ENCODE peak calls at places on chromosomes 3 and 15, in five cellular contexts. One of them, this sample, is unnamed.

GRCh38 chr15:71753346-71753745 is 57.0 kb upstream of the NR2E3 start:
- DNase-seq in Peyer's patch: no peak
- DNase-seq in HL-60: no peak
- DNase-seq in CD4-positive, alpha-beta T cell: no peak
- DNase-seq in tibial artery: no peak
- DNase-seq in this sample: no peak

GRCh38 chr3:50587373-50587772 is 18.1 kb downstream of the HEMK1 start:
- DNase-seq in Peyer's patch: no peak
- DNase-seq in HL-60: no peak
- DNase-seq in CD4-positive, alpha-beta T cell: no peak
- DNase-seq in tibial artery: no peak
- DNase-seq in this sample: no peak

GRCh38 chr3:62569609-62570008 is 196.3 kb upstream of the FEZF2 start:
- DNase-seq in Peyer's patch: no peak
- DNase-seq in HL-60: no peak
- DNase-seq in CD4-positive, alpha-beta T cell: no peak
- DNase-seq in tibial artery: no peak
- DNase-seq in this sample: no peak

GRCh38 chr3:15267502-15267901 is 61.5 kb downstream of the CAPN7 start:
- DNase-seq in Peyer's patch: no peak
- DNase-seq in HL-60: no peak
- DNase-seq in CD4-positive, alpha-beta T cell: no peak
- DNase-seq in tibial artery: no peak
- DNase-seq in this sample: no peak

GRCh38 chr15:91186892-91187644 is 87.0 kb downstream of the SV2B start:
- DNase-seq in Peyer's patch: no peak
- DNase-seq in HL-60: no peak
- DNase-seq in CD4-positive, alpha-beta T cell: no peak
- DNase-seq in tibial artery: no peak
- DNase-seq in this sample: no peak

GRCh38 chr3:11549580-11550140 is 94.1 kb downstream of the VGLL4 start:
- DNase-seq in Peyer's patch: no peak
- DNase-seq in HL-60: no peak
- DNase-seq in CD4-positive, alpha-beta T cell: no peak
- DNase-seq in tibial artery: no peak
- DNase-seq in this sample: no peak

GRCh38 chr3:37197810-37198371 is 23.5 kb upstream of the LRRFIP2 start:
- DNase-seq in Peyer's patch: no peak
- DNase-seq in HL-60: no peak
- DNase-seq in CD4-positive, alpha-beta T cell: no peak
- DNase-seq in tibial artery: no peak
- DNase-seq in this sample: no peak

GRCh38 chr15:59594493-59594942 is 17.1 kb upstream of the GCNT3 start:
- DNase-seq in Peyer's patch: no peak
- DNase-seq in HL-60: peak; percentile 3
- DNase-seq in CD4-positive, alpha-beta T cell: no peak
- DNase-seq in tibial artery: no peak
- DNase-seq in this sample: no peak

GRCh38 chr3:183591881-183592521 is 36.5 kb upstream of the KLHL6 start:
- DNase-seq in Peyer's patch: no peak
- DNase-seq in HL-60: peak; percentile 15
- DNase-seq in CD4-positive, alpha-beta T cell: no peak
- DNase-seq in tibial artery: no peak
- DNase-seq in this sample: no peak

GRCh38 chr3:150349314-150350097 is 58.6 kb upstream of the TSC22D2 start:
- DNase-seq in Peyer's patch: no peak
- DNase-seq in HL-60: no peak
- DNase-seq in CD4-positive, alpha-beta T cell: no peak
- DNase-seq in tibial artery: peak; percentile 78
- DNase-seq in this sample: no peak

GRCh38 chr3:10933958-10934481 is 58.5 kb upstream of the SLC6A1 start:
- DNase-seq in Peyer's patch: peak; percentile 28
- DNase-seq in HL-60: no peak
- DNase-seq in CD4-positive, alpha-beta T cell: no peak
- DNase-seq in tibial artery: peak; percentile 57
- DNase-seq in this sample: no peak

GRCh38 chr3:54278960-54279359 is 156.6 kb downstream of the CACNA2D3 start:
- DNase-seq in Peyer's patch: no peak
- DNase-seq in HL-60: no peak
- DNase-seq in CD4-positive, alpha-beta T cell: no peak
- DNase-seq in tibial artery: no peak
- DNase-seq in this sample: no peak

GRCh38 chr3:15287565-15288330 is 44.6 kb downstream of the SH3BP5 start:
- DNase-seq in Peyer's patch: no peak
- DNase-seq in HL-60: peak; percentile 82
- DNase-seq in CD4-positive, alpha-beta T cell: no peak
- DNase-seq in tibial artery: peak; percentile 90
- DNase-seq in this sample: no peak

GRCh38 chr3:29420106-29420505 is 139.2 kb downstream of the RBMS3 start:
- DNase-seq in Peyer's patch: no peak
- DNase-seq in HL-60: no peak
- DNase-seq in CD4-positive, alpha-beta T cell: no peak
- DNase-seq in tibial artery: no peak
- DNase-seq in this sample: no peak

GRCh38 chr15:66802087-66803001 is 100.3 kb downstream of the SMAD6 start:
- DNase-seq in Peyer's patch: no peak
- DNase-seq in HL-60: no peak
- DNase-seq in CD4-positive, alpha-beta T cell: no peak
- DNase-seq in tibial artery: peak; percentile 63
- DNase-seq in this sample: no peak

GRCh38 chr3:9068044-9068443 is 104.8 kb upstream of the RAD18 start:
- DNase-seq in Peyer's patch: no peak
- DNase-seq in HL-60: no peak
- DNase-seq in CD4-positive, alpha-beta T cell: no peak
- DNase-seq in tibial artery: no peak
- DNase-seq in this sample: no peak

GRCh38 chr3:49609314-49609713 is 55.0 kb downstream of the BSN start:
- DNase-seq in Peyer's patch: no peak
- DNase-seq in HL-60: no peak
- DNase-seq in CD4-positive, alpha-beta T cell: no peak
- DNase-seq in tibial artery: peak; percentile 17
- DNase-seq in this sample: no peak

GRCh38 chr3:9732753-9733115 is 1.2 kb downstream of the BRPF1 start:
- DNase-seq in Peyer's patch: no peak
- DNase-seq in HL-60: no peak
- DNase-seq in CD4-positive, alpha-beta T cell: no peak
- DNase-seq in tibial artery: no peak
- DNase-seq in this sample: no peak

GRCh38 chr3:5022966-5023776 is 43.9 kb downstream of the BHLHE40 start:
- DNase-seq in Peyer's patch: no peak
- DNase-seq in HL-60: no peak
- DNase-seq in CD4-positive, alpha-beta T cell: no peak
- DNase-seq in tibial artery: no peak
- DNase-seq in this sample: no peak

GRCh38 chr15:36432162-36432561 is 147.3 kb upstream of the CDIN1 start:
- DNase-seq in Peyer's patch: no peak
- DNase-seq in HL-60: no peak
- DNase-seq in CD4-positive, alpha-beta T cell: no peak
- DNase-seq in tibial artery: no peak
- DNase-seq in this sample: no peak

GRCh38 chr3:108546249-108546648 is 35.9 kb upstream of the MYH15 start:
- DNase-seq in Peyer's patch: no peak
- DNase-seq in HL-60: no peak
- DNase-seq in CD4-positive, alpha-beta T cell: no peak
- DNase-seq in tibial artery: no peak
- DNase-seq in this sample: no peak

GRCh38 chr15:94265009-94265408 is 33.6 kb downstream of the MCTP2 start:
- DNase-seq in Peyer's patch: no peak
- DNase-seq in HL-60: no peak
- DNase-seq in CD4-positive, alpha-beta T cell: no peak
- DNase-seq in tibial artery: no peak
- DNase-seq in this sample: no peak

GRCh38 chr15:44654858-44655257 is 8.6 kb downstream of the SPG11 start:
- DNase-seq in Peyer's patch: no peak
- DNase-seq in HL-60: peak; percentile 31
- DNase-seq in CD4-positive, alpha-beta T cell: no peak
- DNase-seq in tibial artery: no peak
- DNase-seq in this sample: no peak

DNA sequence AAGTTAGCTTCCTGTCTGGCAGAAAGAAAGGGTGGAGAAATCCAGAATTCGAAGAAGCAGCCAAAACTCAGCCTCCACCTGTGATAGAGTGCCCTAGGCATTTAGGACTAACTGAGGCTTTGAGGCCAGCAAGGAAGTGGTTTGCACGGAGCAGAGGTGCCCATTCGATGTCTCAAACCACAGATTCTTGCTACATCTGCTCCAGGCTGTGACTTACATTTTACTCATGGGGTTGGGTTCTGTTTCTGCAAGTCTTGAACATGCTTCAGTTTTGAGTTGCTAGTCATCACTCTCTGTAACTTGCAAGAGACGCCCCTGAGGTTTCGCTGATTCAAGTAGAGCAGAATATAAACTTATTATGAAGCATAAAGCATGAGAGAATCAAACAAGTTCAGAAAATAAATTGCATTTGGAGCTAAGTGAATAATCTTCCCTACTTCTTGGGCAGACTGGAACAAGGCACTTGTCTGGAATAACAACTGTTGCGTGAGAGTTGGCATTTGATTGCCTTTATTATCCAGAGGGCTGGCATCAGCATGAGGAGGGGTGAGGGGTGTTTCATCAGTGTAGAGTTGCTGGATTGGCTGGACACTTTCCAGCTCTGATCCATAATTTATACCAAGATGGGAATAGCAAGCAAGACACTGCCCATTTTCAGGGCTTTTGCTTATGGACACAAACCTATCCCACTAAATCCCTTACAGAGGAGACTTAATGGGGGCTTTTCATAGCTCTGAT is 256.5 kb downstream of the AGBL1 start:
- DNase-seq in Peyer's patch: no peak
- DNase-seq in HL-60: no peak
- DNase-seq in CD4-positive, alpha-beta T cell: no peak
- DNase-seq in tibial artery: no peak
- DNase-seq in this sample: no peak
- TF ChIP-seq CTCF in Peyer's patch: no peak
- TF ChIP-seq CTCF in HL-60: no peak
- TF ChIP-seq CTCF in CD4-positive, alpha-beta T cell: no peak
- TF ChIP-seq CTCF in tibial artery: no peak
- TF ChIP-seq CTCF in this sample: no peak

GRCh38 chr3:140911822-140912221 is 29.8 kb upstream of the SLC25A36 start:
- DNase-seq in Peyer's patch: no peak
- DNase-seq in HL-60: no peak
- DNase-seq in CD4-positive, alpha-beta T cell: no peak
- DNase-seq in tibial artery: no peak
- DNase-seq in this sample: no peak
- TF ChIP-seq CTCF in Peyer's patch: no peak
- TF ChIP-seq CTCF in HL-60: no peak
- TF ChIP-seq CTCF in CD4-positive, alpha-beta T cell: no peak
- TF ChIP-seq CTCF in tibial artery: no peak
- TF ChIP-seq CTCF in this sample: no peak

GRCh38 chr3:103437850-103438249 is 1003.0 kb downstream of the ZPLD1 start:
- DNase-seq in Peyer's patch: no peak
- DNase-seq in HL-60: no peak
- DNase-seq in CD4-positive, alpha-beta T cell: no peak
- DNase-seq in tibial artery: no peak
- DNase-seq in this sample: no peak

DNA sequence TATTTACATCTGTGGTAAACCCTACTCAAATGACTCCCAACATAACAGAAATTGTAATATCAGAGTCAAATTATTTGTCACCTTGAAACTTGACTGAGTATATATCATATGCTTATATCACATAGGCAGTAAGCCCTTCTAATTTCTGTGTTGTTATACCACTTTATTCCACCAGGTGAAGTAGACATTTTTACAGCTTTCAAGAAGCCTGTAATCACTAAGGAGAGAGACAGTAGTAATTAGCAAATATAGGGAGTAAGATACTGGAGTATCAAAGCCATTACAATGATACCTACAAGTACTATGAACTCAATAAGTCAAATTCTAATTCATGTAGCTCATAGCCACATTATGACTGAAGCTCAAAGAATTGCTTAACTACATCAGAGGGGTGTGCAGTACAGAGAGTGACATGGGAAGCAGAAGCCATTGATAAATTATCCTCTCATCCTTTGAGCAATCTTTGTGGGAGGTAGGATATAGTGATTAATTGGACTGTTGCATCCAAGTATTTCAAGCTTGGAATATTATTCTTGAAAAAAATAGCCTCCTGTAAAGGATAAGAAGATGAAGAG is 1005.8 kb downstream of the ZPLD1 start:
- DNase-seq in Peyer's patch: no peak
- DNase-seq in HL-60: no peak
- DNase-seq in CD4-positive, alpha-beta T cell: no peak
- DNase-seq in tibial artery: no peak
- DNase-seq in this sample: no peak
- TF ChIP-seq CTCF in Peyer's patch: peak; percentile 32
- TF ChIP-seq CTCF in HL-60: no peak
- TF ChIP-seq CTCF in CD4-positive, alpha-beta T cell: no peak
- TF ChIP-seq CTCF in tibial artery: no peak
- TF ChIP-seq CTCF in this sample: no peak

GRCh38 chr3:71025516-71025915 is 558.0 kb downstream of the FOXP1 start:
- DNase-seq in Peyer's patch: no peak
- DNase-seq in HL-60: no peak
- DNase-seq in CD4-positive, alpha-beta T cell: no peak
- DNase-seq in tibial artery: no peak
- DNase-seq in this sample: no peak

GRCh38 chr3:71026634-71027578 is 556.6 kb downstream of the FOXP1 start:
- DNase-seq in Peyer's patch: no peak
- DNase-seq in HL-60: peak; percentile 26
- DNase-seq in CD4-positive, alpha-beta T cell: no peak
- DNase-seq in tibial artery: no peak
- DNase-seq in this sample: no peak

GRCh38 chr3:71018794-71019193 is 564.7 kb downstream of the FOXP1 start:
- DNase-seq in Peyer's patch: no peak
- DNase-seq in HL-60: no peak
- DNase-seq in CD4-positive, alpha-beta T cell: no peak
- DNase-seq in tibial artery: no peak
- DNase-seq in this sample: no peak

GRCh38 chr3:71025010-71025409 is 558.5 kb downstream of the FOXP1 start:
- DNase-seq in Peyer's patch: no peak
- DNase-seq in HL-60: no peak
- DNase-seq in CD4-positive, alpha-beta T cell: no peak
- DNase-seq in tibial artery: no peak
- DNase-seq in this sample: no peak

DNA sequence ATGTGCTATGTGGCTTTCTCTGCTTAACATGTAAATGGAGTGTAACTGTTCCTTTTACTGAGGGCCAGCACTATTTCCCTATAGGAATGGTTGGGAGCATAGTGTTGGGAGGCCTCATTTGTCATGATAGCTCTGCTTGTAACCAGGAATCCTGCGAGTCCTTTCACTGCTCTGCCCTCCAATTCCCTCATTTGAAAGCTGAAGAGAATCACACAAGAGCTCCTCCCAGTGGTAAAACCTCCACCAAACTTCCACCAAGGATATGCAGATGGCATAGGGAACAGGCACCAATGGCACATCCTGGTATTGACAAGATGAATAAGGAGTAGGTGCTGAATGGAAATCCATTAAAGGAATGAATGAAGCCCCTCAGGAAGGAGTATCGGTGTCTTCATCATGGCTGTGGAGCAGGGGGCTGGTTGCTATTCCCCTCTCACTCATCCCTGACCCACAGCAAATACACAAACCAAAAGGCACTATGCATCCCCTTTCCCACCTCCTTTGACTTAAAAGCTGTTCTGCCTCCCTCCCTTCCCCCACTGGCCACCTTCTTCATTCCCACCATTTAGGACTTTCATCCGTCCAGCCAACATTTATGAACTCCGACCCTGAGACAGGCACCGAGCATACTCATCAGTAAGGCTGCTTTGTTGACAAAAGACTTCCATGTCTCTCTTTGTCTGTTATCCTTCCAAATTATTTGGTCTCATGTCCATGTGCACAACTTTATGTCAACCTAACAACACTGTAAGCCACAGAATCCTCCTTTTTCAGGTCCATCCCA is 560.8 kb downstream of the FOXP1 start:
- DNase-seq in Peyer's patch: no peak
- DNase-seq in HL-60: no peak
- DNase-seq in CD4-positive, alpha-beta T cell: no peak
- DNase-seq in tibial artery: no peak
- DNase-seq in this sample: no peak
- TF ChIP-seq CTCF in Peyer's patch: no peak
- TF ChIP-seq CTCF in HL-60: no peak
- TF ChIP-seq CTCF in CD4-positive, alpha-beta T cell: no peak
- TF ChIP-seq CTCF in tibial artery: no peak
- TF ChIP-seq CTCF in this sample: no peak

This sample was measured in natural killer cell.